ENCODE peak calls at places on chromosomes 7 and 10, in six cellular contexts. L is IMR-90, C is H9, F is mesenchymal stem cell, U is trophoblast cell, T is H1. B is an unnamed sample.
A peak's percentile ranks its signal among the peaks of the same experiment; 100 is the strongest.

GRCh38 chr7:50149364-50149763 is 56.3 kb upstream of the ZPBP start:
- DNase-seq in T (no peak), U (no peak), F (no peak), C (no peak), L (no peak), B (no peak)

GRCh38 chr10:89664206-89664605 is 19.2 kb upstream of the PANK1 start:
- DNase-seq in L (no peak), T (no peak), U (no peak), C (no peak), F (no peak), B (no peak)

GRCh38 chr7:101258243-101258731 is 13.4 kb upstream of the FIS1 start:
- DNase-seq in U (no peak), F (no peak), C (no peak), T (no peak), L (no peak), B (no peak)

GRCh38 chr7:151384352-151384697 is 25.5 kb downstream of the WDR86 start:
- DNase-seq in L (no peak), T (no peak), F (no peak), U (no peak), C (no peak), B (no peak)

GRCh38 chr7:38383281-38383680 is 109.8 kb upstream of the TARP start:
- DNase-seq in F (no peak), T (no peak), U (no peak), C (no peak), L (no peak), B (no peak)

GRCh38 chr10:49205206-49205605 is 17.0 kb upstream of the TMEM273 start:
- DNase-seq in L (no peak), T (no peak), C (no peak), F (no peak), U (no peak), B (no peak)

GRCh38 chr10:80739328-80739727 is 201.6 kb downstream of the SH2D4B start:
- DNase-seq in U (no peak), F (no peak), C (no peak), L (no peak), T (no peak), B (no peak)

GRCh38 chr7:142616121-142616643 is 133.1 kb upstream of the PRSS1 start:
- DNase-seq in C (no peak), T (no peak), U (no peak), L (no peak), F (no peak), B (no peak)

GRCh38 chr7:157496426-157497275 is 159.8 kb downstream of the DNAJB6 start:
- DNase-seq in C (peak; percentile 15), L (no peak), F (no peak), U (no peak), T (peak; percentile 27), B (no peak)

GRCh38 chr10:46042527-46042926 is 3.5 kb downstream of the MSMB start:
- DNase-seq in T (no peak), C (no peak), L (no peak), U (no peak), F (no peak), B (no peak)

GRCh38 chr10:45008524-45009161 is 7.9 kb downstream of the ZNF22 start:
- DNase-seq in F (peak; percentile 94), U (peak; percentile 32), L (peak; percentile 89), T (no peak), C (no peak), B (peak; percentile 70)

GRCh38 chr10:47059606-47060311 is 148.5 kb downstream of the PTPN20 start:
- DNase-seq in L (no peak), F (no peak), U (no peak), C (no peak), T (no peak), B (no peak)

GRCh38 chr10:123009105-123009805 is 449 bp downstream of the ACADSB start:
- DNase-seq in U (no peak), T (no peak), C (no peak), F (peak; percentile 26), L (no peak), B (peak; percentile 12)

GRCh38 chr10:87659571-87660483 is at the start of gene PAPSS2:
- DNase-seq in T (peak; percentile 82), L (peak; percentile 68), F (peak; percentile 85), U (no peak), C (peak; percentile 71), B (peak; percentile 48)

GRCh38 chr7:141480953-141481352 is 70.3 kb upstream of the AGK start:
- DNase-seq in L (no peak), U (no peak), F (no peak), C (no peak), T (no peak), B (no peak)

GRCh38 chr10:102853944-102854694 is at the start of gene BORCS7:
- DNase-seq in T (peak; percentile 86), F (peak; percentile 99), L (peak; percentile 97), C (peak; percentile 99), U (peak; percentile 81), B (peak; percentile 92)
- H4K8ac ChIP-seq in T (peak within 1 kb of the TSS; percentile 94), F (peak within 1 kb of the TSS; percentile 98), L (peak within 1 kb of the TSS; percentile 53), C (no peak within 1 kb of the TSS), U (peak within 1 kb of the TSS; percentile 98), B (no peak within 1 kb of the TSS)

GRCh38 chr10:5079306-5079830 is 14.8 kb upstream of the AKR1C3 start:
- DNase-seq in C (no peak), F (no peak), L (no peak), U (no peak), T (no peak), B (peak; percentile 14)

GRCh38 chr10:5079836-5080235 is 14.4 kb upstream of the AKR1C3 start:
- DNase-seq in U (no peak), T (no peak), C (no peak), F (no peak), L (no peak), B (no peak)

GRCh38 chr10:5076615-5077014 is 17.6 kb upstream of the AKR1C3 start:
- DNase-seq in L (peak; percentile 7), F (no peak), U (no peak), C (no peak), T (no peak), B (no peak)

GRCh38 chr10:5081091-5081490 is 13.1 kb upstream of the AKR1C3 start:
- DNase-seq in C (no peak), L (no peak), U (no peak), T (no peak), F (no peak), B (no peak)

DNA sequence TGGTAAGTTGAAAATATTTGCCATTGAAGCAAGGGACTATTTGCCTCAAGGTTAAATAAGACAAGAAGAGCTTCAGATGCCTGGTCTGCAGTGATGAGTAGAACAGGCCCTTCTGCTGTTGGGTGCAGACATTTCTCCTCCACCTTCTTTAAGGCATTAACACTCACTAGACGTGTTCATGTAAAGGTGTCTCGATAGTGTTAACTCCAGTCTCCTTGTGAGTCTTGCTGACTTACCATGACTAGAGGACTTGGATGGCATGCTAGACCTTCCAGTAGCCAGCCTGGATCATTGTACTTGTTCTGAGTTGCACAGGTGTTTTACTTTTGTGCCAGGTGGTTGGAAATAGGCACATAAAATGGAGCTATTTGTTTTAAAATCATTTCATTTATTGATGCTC is 15.4 kb upstream of the AKR1C3 start:
- DNase-seq in L (no peak), T (no peak), C (no peak), U (no peak), F (no peak), B (no peak)
- H3K18ac ChIP-seq in L (no peak overlapping the region), T (no peak overlapping the region), C (no peak overlapping the region), U (no peak overlapping the region), F (no peak overlapping the region), B (no peak overlapping the region)

GRCh38 chr7:121137580-121137979 is 149.1 kb downstream of the CPED1 start:
- DNase-seq in T (no peak), U (no peak), C (no peak), L (no peak), F (no peak), B (no peak)

GRCh38 chr7:121139427-121139826 is 150.9 kb downstream of the CPED1 start:
- DNase-seq in U (no peak), L (peak; percentile 18), T (no peak), F (no peak), C (no peak), B (no peak)

GRCh38 chr7:121138262-121138933 is 149.9 kb downstream of the CPED1 start:
- DNase-seq in C (no peak), T (no peak), L (no peak), U (no peak), F (peak; percentile 14), B (no peak)

GRCh38 chr7:121132940-121133339 is 144.4 kb downstream of the CPED1 start:
- DNase-seq in F (no peak), C (no peak), T (no peak), L (no peak), U (no peak), B (no peak)

DNA sequence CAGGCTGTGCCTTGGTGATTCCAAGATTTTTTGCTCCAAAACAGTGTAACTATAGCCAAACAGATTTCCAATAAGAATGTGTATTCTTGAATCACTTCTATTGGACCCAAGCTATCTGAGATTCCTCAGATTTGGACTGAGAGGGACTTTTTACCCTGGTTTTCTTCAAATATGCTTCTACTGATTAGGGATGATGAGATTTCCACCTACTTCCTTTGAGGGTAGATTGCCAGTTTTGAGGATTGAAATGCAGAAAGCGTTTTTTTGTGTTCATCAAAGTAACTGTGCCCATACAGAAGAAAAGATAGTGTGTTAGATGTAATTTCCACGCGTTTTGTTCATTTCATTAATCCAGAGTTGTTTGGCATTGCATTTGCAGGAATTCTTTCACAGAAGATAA is 144.9 kb downstream of the CPED1 start:
- DNase-seq in F (no peak), T (no peak), U (no peak), L (no peak), C (no peak), B (no peak)
- H3K14ac ChIP-seq in F (no peak overlapping the region), T (no peak overlapping the region), U (no peak overlapping the region), L (no peak overlapping the region), C (no peak overlapping the region), B (no peak overlapping the region)

GRCh38 chr10:68560201-68560915 is at the start of gene TET1:
- DNase-seq in U (no peak), F (peak; percentile 78), T (peak; percentile 97), C (peak; percentile 87), L (peak; percentile 59), B (peak; percentile 90)

GRCh38 chr10:68561804-68562649 is 1.9 kb downstream of the TET1 start:
- DNase-seq in T (peak; percentile 68), F (peak; percentile 66), L (no peak), C (peak; percentile 53), U (no peak), B (peak; percentile 42)

GRCh38 chr10:68562666-68563522 is 2.8 kb downstream of the TET1 start:
- DNase-seq in F (peak; percentile 68), U (no peak), C (peak; percentile 70), T (no peak), L (peak; percentile 78), B (no peak)

GRCh38 chr10:68559872-68560200 is 301 bp upstream of the TET1 start:
- DNase-seq in F (no peak), U (no peak), T (no peak), C (no peak), L (no peak), B (no peak)

DNA sequence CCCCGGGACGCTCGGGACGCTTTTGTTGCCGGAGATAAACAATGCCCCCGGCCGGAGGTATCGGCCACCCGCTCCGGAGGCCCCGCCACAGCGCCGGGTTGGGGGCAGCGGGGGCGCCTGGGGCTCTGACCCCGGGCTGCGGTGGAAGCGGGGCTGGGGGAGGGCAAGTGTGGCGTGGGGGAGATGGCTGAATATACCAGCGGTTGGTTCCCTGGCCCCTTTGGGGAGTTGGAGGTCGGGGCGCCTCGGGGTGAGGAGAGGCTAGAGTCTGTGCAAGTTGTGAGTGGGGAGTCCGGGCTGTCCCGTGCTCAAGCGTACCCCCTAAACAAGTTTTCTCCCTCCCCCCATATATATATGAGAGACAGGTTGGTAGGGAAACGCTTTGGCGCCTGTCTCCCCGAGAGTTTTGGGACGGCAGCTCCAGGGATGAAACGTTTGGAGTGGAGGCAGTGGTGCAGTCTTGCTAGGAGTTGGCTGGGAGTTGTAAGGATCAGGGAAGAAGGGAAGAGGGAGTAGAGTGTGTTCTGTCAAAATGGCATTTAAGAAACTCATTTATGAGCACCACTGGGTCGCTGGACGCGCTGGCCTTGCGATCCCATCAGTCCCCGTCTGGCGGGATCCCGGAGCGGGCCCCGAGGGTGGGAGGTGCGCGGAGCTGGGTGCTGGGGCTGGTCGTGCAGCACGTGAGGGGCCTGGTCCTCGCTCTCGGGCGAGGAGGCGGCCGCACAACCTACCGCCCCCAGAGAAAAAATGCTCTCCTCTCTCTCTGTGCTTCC is 967 bp downstream of the TET1 start:
- DNase-seq in L (peak; percentile 36), F (peak; percentile 67), U (no peak), T (peak; percentile 64), C (peak; percentile 61), B (peak; percentile 35)
- H4K8ac ChIP-seq in L (peak overlapping the region; percentile 26), F (peak overlapping the region; percentile 15), U (peak overlapping the region; percentile 82), T (peak overlapping the region; percentile 88), C (no peak overlapping the region), B (no peak overlapping the region)